ENCODE peak calls at places on chromosomes 7 and 10, in five cellular contexts. O, X, J, V and M are unnamed samples.

GRCh38 chr10:52423369-52423768 is 109.3 kb downstream of the DKK1 start:
- DNase-seq in O (no peak), J (no peak), X (no peak), V (no peak), M (no peak)

GRCh38 chr10:49005270-49005669 is 65.6 kb upstream of the LRRC18 start:
- DNase-seq in O (no peak), J (no peak), X (no peak), V (no peak), M (peak; percentile 68)

GRCh38 chr10:49056356-49056755 is 59.0 kb downstream of the VSTM4 start:
- DNase-seq in O (no peak), J (peak; percentile 41), V (no peak), X (no peak), M (no peak)

GRCh38 chr10:47253651-47254375 is 46.2 kb upstream of the GDF10 start:
- DNase-seq in J (peak; percentile 39), V (peak; percentile 92), X (peak; percentile 69), O (no peak), M (peak; percentile 84)

GRCh38 chr7:123748734-123749536 is at the start of gene WASL:
- DNase-seq in J (peak; percentile 98), X (peak; percentile 95), V (peak; percentile 98), O (peak; percentile 93), M (peak; percentile 96)

GRCh38 chr10:7027237-7027912 is 383.5 kb downstream of the SFMBT2 start:
- DNase-seq in V (no peak), O (no peak), J (no peak), X (no peak), M (no peak)

GRCh38 chr10:102812213-102812876 is 24.9 kb downstream of the CYP17A1 start:
- DNase-seq in O (peak; percentile 52), X (no peak), J (no peak), V (no peak), M (no peak)

GRCh38 chr10:73251683-73252444 is 580 bp downstream of the MRPS16 start:
- DNase-seq in O (peak; percentile 47), J (peak; percentile 71), X (no peak), V (no peak), M (no peak)

GRCh38 chr10:82463165-82463564 is 588.2 kb downstream of the NRG3 start:
- DNase-seq in J (no peak), O (no peak), X (no peak), V (no peak), M (no peak)

GRCh38 chr10:43237128-43237527 is 29.7 kb downstream of the RASGEF1A start:
- DNase-seq in J (peak; percentile 26), O (peak; percentile 14), V (no peak), X (no peak), M (peak; percentile 8)

GRCh38 chr7:129160161-129160911 is 15.8 kb downstream of the TSPAN33 start:
- DNase-seq in O (no peak), X (no peak), J (peak; percentile 68), V (no peak), M (no peak)

GRCh38 chr10:31749981-31750850 is 178.4 kb downstream of the ARHGAP12 start:
- DNase-seq in J (no peak), V (no peak), X (peak; percentile 51), O (no peak), M (no peak)

GRCh38 chr10:5023126-5023701 is 19.6 kb upstream of the AKR1C2 start:
- DNase-seq in J (no peak), X (no peak), V (no peak), O (no peak), M (no peak)

GRCh38 chr10:125123363-125124113 is 36.8 kb downstream of the CTBP2 start:
- DNase-seq in X (peak; percentile 87), J (no peak), O (peak; percentile 76), V (peak; percentile 89), M (peak; percentile 80)

GRCh38 chr10:57015595-57016303 is 654.7 kb upstream of the ZWINT start:
- DNase-seq in X (no peak), V (no peak), J (no peak), O (no peak), M (no peak)

GRCh38 chr10:4931587-4931986 is 31.6 kb upstream of the AKR1C1 start:
- DNase-seq in O (no peak), J (no peak), X (no peak), V (no peak), M (no peak)

GRCh38 chr7:123260428-123260960 is 60.7 kb upstream of the SLC13A1 start:
- DNase-seq in O (no peak), V (no peak), X (no peak), J (no peak), M (no peak)

GRCh38 chr7:79293655-79294142 is 159.8 kb downstream of the MAGI2 start:
- DNase-seq in J (no peak), V (no peak), X (no peak), O (peak; percentile 52), M (no peak)

GRCh38 chr10:24952146-24952700 is at the start of gene PRTFDC1:
- DNase-seq in J (peak; percentile 81), V (peak; percentile 80), O (peak; percentile 51), X (peak; percentile 55), M (peak; percentile 48)

GRCh38 chr7:133873631-133874030 is 253.5 kb upstream of the LRGUK start:
- DNase-seq in J (no peak), O (no peak), V (no peak), X (no peak), M (no peak)

GRCh38 chr7:129170373-129171021 is 17.9 kb upstream of the SMO start:
- DNase-seq in O (no peak), V (no peak), X (no peak), J (peak; percentile 80), M (no peak)

GRCh38 chr10:51224610-51225230 is 150.4 kb downstream of the PRKG1 start:
- DNase-seq in V (no peak), O (no peak), J (no peak), X (no peak), M (no peak)

GRCh38 chr10:85510682-85511081 is 855.9 kb downstream of the GRID1 start:
- DNase-seq in X (no peak), V (no peak), J (peak; percentile 65), O (no peak), M (no peak)

GRCh38 chr10:85157206-85157605 is 828.8 kb downstream of the CCSER2 start:
- DNase-seq in O (no peak), X (no peak), V (no peak), J (no peak), M (no peak)

GRCh38 chr10:63666836-63667383 is 145.7 kb downstream of the REEP3 start:
- DNase-seq in V (no peak), O (no peak), X (no peak), J (no peak), M (no peak)

GRCh38 chr10:44203535-44203934 is 181.4 kb downstream of the CXCL12 start:
- DNase-seq in V (no peak), O (no peak), J (no peak), X (no peak), M (no peak)

GRCh38 chr7:101538596-101539459 is 90.3 kb downstream of the MYL10 start:
- DNase-seq in O (peak; percentile 66), X (peak; percentile 62), J (peak; percentile 94), V (peak; percentile 90), M (peak; percentile 40)

GRCh38 chr7:2495402-2496309 is 19.5 kb upstream of the GRIFIN start:
- DNase-seq in J (peak; percentile 79), X (no peak), V (no peak), O (no peak), M (no peak)

GRCh38 chr10:49410365-49411074 is 14.6 kb upstream of the DRGX start:
- DNase-seq in X (peak; percentile 65), O (no peak), V (no peak), J (no peak), M (no peak)

GRCh38 chr7:39027491-39027890 is 49.8 kb downstream of the POU6F2 start:
- DNase-seq in V (no peak), O (no peak), X (no peak), J (no peak), M (no peak)

GRCh38 chr10:103284170-103284569 is 7.2 kb downstream of the INA start:
- DNase-seq in X (no peak), J (no peak), O (no peak), V (no peak), M (no peak)

GRCh38 chr10:58157076-58157766 is 110.5 kb downstream of the IPMK start:
- DNase-seq in O (no peak), V (no peak), J (no peak), X (no peak), M (no peak)

GRCh38 chr10:49741108-49741995 is 20.8 kb downstream of the OGDHL start:
- DNase-seq in V (no peak), J (peak; percentile 44), X (no peak), O (no peak), M (no peak)

GRCh38 chr7:36455646-36456045 is 66.0 kb downstream of the ANLN start:
- DNase-seq in V (no peak), J (no peak), X (no peak), O (no peak), M (no peak)

GRCh38 chr7:65832281-65832680 is 40.6 kb upstream of the VKORC1L1 start:
- DNase-seq in V (no peak), X (no peak), J (peak; percentile 80), O (no peak), M (no peak)

GRCh38 chr7:1230411-1231213 is 2.1 kb upstream of the UNCX start:
- DNase-seq in J (peak; percentile 66), V (peak; percentile 76), O (no peak), X (no peak), M (no peak)
- H3K4me1 ChIP-seq in J (peaks cover 11% of the 10 kb centered on the region), V (no peaks in the 10 kb centered on the region), O (peaks cover 8% of the 10 kb centered on the region), X (peaks cover 16% of the 10 kb centered on the region), M (peaks cover 36% of the 10 kb centered on the region)

GRCh38 chr7:4707134-4707651 is 25.1 kb downstream of the FOXK1 start:
- DNase-seq in V (no peak), O (no peak), J (peak; percentile 80), X (no peak), M (no peak)
- H3K4me1 ChIP-seq in V (no peaks in the 10 kb centered on the region), O (peaks cover 35% of the 10 kb centered on the region), J (peaks cover 27% of the 10 kb centered on the region), X (peaks cover 53% of the 10 kb centered on the region), M (peaks cover 40% of the 10 kb centered on the region)

DNA sequence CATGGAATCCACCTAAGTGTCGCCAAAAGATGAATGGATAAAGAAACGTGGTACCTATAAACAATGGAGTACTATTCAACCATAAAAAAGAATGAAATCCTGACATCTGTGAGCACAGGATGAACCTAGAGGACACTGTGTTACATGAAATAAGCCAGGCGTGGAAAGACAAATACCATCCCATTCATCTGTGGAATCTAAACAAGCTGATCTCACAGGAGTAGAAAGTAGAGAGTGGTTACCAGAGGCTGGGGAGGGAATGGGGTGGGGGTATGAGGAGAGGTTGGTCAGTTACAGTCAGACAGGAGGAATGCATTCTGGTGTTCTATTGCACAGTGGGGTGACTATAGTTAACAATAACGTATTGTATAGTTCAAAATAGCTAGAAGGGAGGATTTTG is 78.3 kb upstream of the RHEB start:
- DNase-seq in V (no peak), X (no peak), J (no peak), O (no peak), M (no peak)
- H3K4me1 ChIP-seq in V (peaks cover 5% of the 10 kb centered on the region), X (peaks cover 36% of the 10 kb centered on the region), J (no peaks in the 10 kb centered on the region), O (peaks cover 13% of the 10 kb centered on the region), M (peaks cover 38% of the 10 kb centered on the region)

DNA sequence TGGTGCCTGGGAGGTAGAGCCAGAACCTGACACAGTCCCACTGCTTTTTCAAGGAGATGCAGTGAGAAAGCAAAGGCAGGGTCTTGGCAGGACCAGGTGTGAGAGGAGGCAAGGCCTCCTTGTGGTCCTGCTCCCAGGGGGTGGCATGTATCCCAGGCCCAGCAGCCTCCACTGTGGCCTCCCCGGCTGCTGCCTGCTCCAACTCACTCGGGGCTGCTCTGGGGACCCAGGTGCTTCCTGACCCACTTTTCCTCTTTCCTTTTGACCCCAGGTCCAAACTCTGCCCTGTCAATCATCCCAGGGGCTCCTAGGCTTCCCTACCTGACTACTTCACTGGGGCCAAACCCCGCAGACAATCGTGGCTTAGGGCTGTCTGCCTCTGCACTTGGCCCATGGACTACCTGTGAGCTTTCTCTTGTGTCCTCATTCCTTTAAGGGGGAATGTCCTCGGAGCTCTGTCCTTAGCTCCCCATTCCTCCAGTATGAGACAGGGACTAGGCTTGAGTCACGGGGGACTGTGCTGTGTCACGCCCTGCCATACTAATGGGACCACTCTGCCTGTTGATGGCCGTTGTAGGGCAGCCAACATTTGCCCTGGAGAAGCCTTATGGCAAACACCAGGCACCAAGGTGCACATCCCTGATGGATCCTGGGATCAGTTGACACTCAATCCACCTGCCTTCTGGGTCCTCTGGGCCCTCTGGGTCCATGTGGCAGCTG is 1.1 kb upstream of the AEBP1 start:
- DNase-seq in O (no peak), V (no peak), J (no peak), X (no peak), M (no peak)
- H3K4me1 ChIP-seq in O (peaks cover 4% of the 10 kb centered on the region), V (peaks cover 9% of the 10 kb centered on the region), J (no peaks in the 10 kb centered on the region), X (peaks cover 3% of the 10 kb centered on the region), M (peaks cover 6% of the 10 kb centered on the region)